ENCODE peak calls at places on chromosomes 6 and 20, in ten cellular contexts. K, Q, J, A, D, M, X, P, B and U are unnamed samples.

GRCh38 chr20:50256577-50256976 is 65.9 kb downstream of the CEBPB start:
- DNase-seq in D (no peak), B (no peak), J (no peak), Q (no peak), M (peak), K (no peak), A (no peak), X (no peak), P (no peak), U (no peak)

GRCh38 chr20:35615667-35616464 is at the start of gene SPAG4:
- DNase-seq in J (no peak), A (peak), K (peak), P (peak), M (peak), B (peak), Q (peak), X (peak), D (no peak), U (no peak)

GRCh38 chr6:30227763-30228487 is 14.7 kb upstream of the TRIM26 start:
- DNase-seq in P (no peak), K (no peak), A (no peak), M (no peak), D (no peak), Q (peak), J (no peak), B (no peak), X (no peak), U (no peak)

GRCh38 chr6:133315811-133316210 is 74.7 kb downstream of the EYA4 start:
- DNase-seq in X (peak), D (no peak), P (no peak), B (no peak), A (no peak), Q (no peak), M (no peak), J (no peak), K (no peak), U (no peak)

GRCh38 chr6:118017301-118017854 is 110.3 kb downstream of the SLC35F1 start:
- DNase-seq in K (no peak), A (no peak), M (no peak), J (no peak), P (no peak), B (no peak), X (no peak), D (no peak), Q (no peak), U (no peak)

GRCh38 chr20:57655812-57656161 is 35.6 kb upstream of the ZBP1 start:
- DNase-seq in M (no peak), X (no peak), J (no peak), K (no peak), D (no peak), Q (no peak), A (no peak), P (no peak), B (no peak), U (no peak)

GRCh38 chr6:158387578-158387977 is 75.3 kb downstream of the TULP4 start:
- DNase-seq in D (no peak), A (no peak), J (no peak), B (no peak), P (no peak), K (no peak), X (no peak), Q (no peak), M (no peak), U (no peak)

GRCh38 chr6:168851460-168852103 is 402.1 kb downstream of the THBS2 start:
- DNase-seq in J (no peak), M (no peak), Q (no peak), D (no peak), X (no peak), K (no peak), A (no peak), B (no peak), P (no peak), U (no peak)

GRCh38 chr20:52783769-52784168 is 188.4 kb upstream of the TSHZ2 start:
- DNase-seq in A (peak), D (no peak), M (no peak), B (no peak), J (no peak), X (no peak), K (peak), Q (no peak), P (no peak), U (no peak)

GRCh38 chr20:14820771-14821170 is 483.4 kb upstream of the FLRT3 start:
- DNase-seq in K (no peak), Q (no peak), J (no peak), A (no peak), M (no peak), P (no peak), X (no peak), D (no peak), B (no peak), U (no peak)

GRCh38 chr20:36173451-36173933 is 19.0 kb downstream of the EPB41L1 start:
- DNase-seq in J (no peak), X (no peak), A (no peak), D (no peak), M (peak), P (peak), K (no peak), Q (peak), B (peak), U (no peak)

GRCh38 chr6:3370361-3371221 is 86.3 kb downstream of the SLC22A23 start:
- DNase-seq in P (no peak), D (no peak), M (no peak), X (no peak), J (no peak), Q (no peak), A (peak), B (no peak), K (no peak), U (no peak)

GRCh38 chr6:94956910-94957309 is 620.4 kb upstream of the MANEA start:
- DNase-seq in D (no peak), K (no peak), M (no peak), P (no peak), B (no peak), X (no peak), A (no peak), J (no peak), Q (no peak), U (no peak)

GRCh38 chr6:17125407-17125806 is 23.6 kb downstream of the STMND1 start:
- DNase-seq in P (no peak), X (no peak), K (no peak), Q (no peak), J (no peak), A (no peak), M (no peak), B (no peak), D (no peak), U (no peak)

GRCh38 chr6:124917769-124918168 is 44.5 kb upstream of the RNF217 start:
- DNase-seq in K (no peak), B (no peak), D (no peak), J (no peak), M (no peak), P (no peak), Q (no peak), X (no peak), A (no peak), U (no peak)

GRCh38 chr6:148608211-148608951 is 138.4 kb upstream of the UST start:
- DNase-seq in A (no peak), J (peak), Q (no peak), K (no peak), X (no peak), M (peak), D (no peak), P (no peak), B (no peak), U (no peak)

GRCh38 chr6:43770417-43771209 is 602 bp downstream of the VEGFA start:
- DNase-seq in B (peak), K (peak), D (no peak), X (peak), P (peak), J (peak), A (no peak), Q (peak), M (peak), U (no peak)

GRCh38 chr20:10466325-10466724 is 31.2 kb downstream of the SLX4IP start:
- DNase-seq in B (no peak), X (no peak), P (no peak), K (no peak), M (peak), D (no peak), Q (no peak), A (no peak), J (no peak), U (peak)

GRCh38 chr20:25389381-25389857 is 1.2 kb downstream of the ABHD12 start:
- DNase-seq in A (no peak), X (peak), Q (no peak), K (no peak), M (peak), B (peak), P (peak), J (peak), D (no peak), U (no peak)

GRCh38 chr6:29764422-29765196 is 41.4 kb downstream of the HLA-F start:
- DNase-seq in X (no peak), K (no peak), A (no peak), B (no peak), M (no peak), J (no peak), Q (no peak), P (no peak), D (no peak), U (no peak)

GRCh38 chr6:37934276-37934675 is 114.7 kb downstream of the ZFAND3 start:
- DNase-seq in J (no peak), A (no peak), B (no peak), D (no peak), Q (no peak), K (no peak), M (peak), X (no peak), P (no peak), U (no peak)

GRCh38 chr20:31819083-31819784 is at the start of gene MYLK2:
- DNase-seq in Q (no peak), X (no peak), J (no peak), P (no peak), M (no peak), D (no peak), K (no peak), B (no peak), A (no peak), U (no peak)

GRCh38 chr6:44043036-44043478 is 84.2 kb downstream of the MRPL14 start:
- DNase-seq in K (no peak), J (peak), D (no peak), A (no peak), Q (no peak), X (no peak), P (peak), B (no peak), M (peak), U (no peak)

GRCh38 chr6:141561154-141561553 is 571.6 kb upstream of the GJE1 start:
- DNase-seq in Q (no peak), A (no peak), B (no peak), D (no peak), P (no peak), M (no peak), K (no peak), J (no peak), X (no peak), U (no peak)

GRCh38 chr6:111871207-111871606 is 2.0 kb downstream of the FYN start:
- DNase-seq in X (peak), D (no peak), B (no peak), M (no peak), A (peak), P (no peak), K (no peak), J (peak), Q (peak), U (no peak)

GRCh38 chr20:54103067-54103761 is 32.8 kb upstream of the BCAS1 start:
- DNase-seq in B (no peak), K (peak), X (peak), Q (peak), D (no peak), J (peak), P (peak), M (peak), A (peak), U (no peak)

GRCh38 chr6:19024737-19025136 is 637.6 kb downstream of the RNF144B start:
- DNase-seq in Q (no peak), J (peak), D (no peak), B (peak), X (peak), M (peak), K (no peak), A (no peak), P (peak), U (no peak)

GRCh38 chr20:38997622-38998021 is 35.5 kb downstream of the DHX35 start:
- DNase-seq in Q (peak), X (no peak), D (no peak), K (peak), J (peak), A (no peak), B (no peak), M (no peak), P (no peak), U (no peak)

GRCh38 chr20:51565741-51566140 is 23.2 kb upstream of the NFATC2 start:
- DNase-seq in D (no peak), J (no peak), Q (no peak), P (no peak), B (no peak), M (peak), X (no peak), K (no peak), A (no peak), U (no peak)

GRCh38 chr20:8221887-8222419 is 89.9 kb downstream of the PLCB1 start:
- DNase-seq in Q (no peak), K (no peak), J (no peak), M (no peak), A (no peak), X (no peak), B (no peak), D (no peak), P (no peak), U (no peak)

GRCh38 chr6:167786859-167787675 is 39.6 kb upstream of the AFDN start:
- DNase-seq in B (no peak), P (no peak), J (no peak), Q (no peak), D (no peak), M (no peak), K (no peak), X (no peak), A (no peak), U (no peak)

GRCh38 chr6:104680539-104680938 is 179.2 kb downstream of the HACE1 start:
- DNase-seq in B (no peak), M (no peak), K (no peak), Q (no peak), J (no peak), X (no peak), D (no peak), P (no peak), A (no peak), U (no peak)

GRCh38 chr6:29887819-29888581 is 54.3 kb upstream of the HLA-A start:
- DNase-seq in Q (peak), B (no peak), J (peak), X (no peak), M (peak), P (peak), D (no peak), K (peak), A (peak), U (no peak)

GRCh38 chr6:27667651-27668441 is 194.9 kb upstream of the ZNF184 start:
- DNase-seq in J (no peak), A (no peak), D (no peak), P (no peak), M (no peak), Q (no peak), K (no peak), B (no peak), X (peak), U (no peak)